ENCODE peak calls at places on chromosomes 1 and 21, in four cellular contexts. One of them, this sample, is unnamed.

GRCh38 chr1:98315309-98315708 is 346.2 kb upstream of the SNX7 start:
- DNase-seq in HCT116: no peak
- DNase-seq in SK-N-SH: no peak
- DNase-seq in HepG2: no peak
- DNase-seq in this sample: no peak

GRCh38 chr1:182971219-182971618 is 18.3 kb upstream of the SHCBP1L start:
- DNase-seq in HepG2: no peak
- DNase-seq in HCT116: no peak
- DNase-seq in SK-N-SH: no peak
- DNase-seq in this sample: no peak

GRCh38 chr1:66537718-66538117 is 3.8 kb downstream of the SGIP1 start:
- DNase-seq in SK-N-SH: no peak
- DNase-seq in HCT116: no peak
- DNase-seq in HepG2: no peak
- DNase-seq in this sample: no peak

GRCh38 chr1:32398401-32398800 is 4.2 kb upstream of the BSDC1 start:
- DNase-seq in HCT116: no peak
- DNase-seq in HepG2: no peak
- DNase-seq in SK-N-SH: no peak
- DNase-seq in this sample: no peak

GRCh38 chr1:192575499-192576189 is at the start of gene RGS1:
- DNase-seq in HepG2: no peak
- DNase-seq in SK-N-SH: no peak
- DNase-seq in HCT116: no peak
- DNase-seq in this sample: no peak

GRCh38 chr1:109089242-109090015 is 1.1 kb upstream of the TMEM167B start:
- DNase-seq in HepG2: peak
- DNase-seq in HCT116: peak
- DNase-seq in SK-N-SH: peak
- DNase-seq in this sample: peak

GRCh38 chr1:6426972-6427350 is 2.4 kb downstream of the ESPN start:
- DNase-seq in HCT116: no peak
- DNase-seq in SK-N-SH: no peak
- DNase-seq in HepG2: no peak
- DNase-seq in this sample: no peak

GRCh38 chr1:226814751-226815496 is 55.5 kb upstream of the PSEN2 start:
- DNase-seq in HCT116: peak
- DNase-seq in HepG2: no peak
- DNase-seq in SK-N-SH: no peak
- DNase-seq in this sample: no peak

GRCh38 chr1:180150982-180151381 is 3.7 kb upstream of the QSOX1 start:
- DNase-seq in HCT116: no peak
- DNase-seq in SK-N-SH: no peak
- DNase-seq in HepG2: no peak
- DNase-seq in this sample: no peak

GRCh38 chr21:37128069-37128468 is 55.0 kb downstream of the TTC3 start:
- DNase-seq in HCT116: no peak
- DNase-seq in SK-N-SH: no peak
- DNase-seq in HepG2: no peak
- DNase-seq in this sample: no peak

GRCh38 chr1:240385985-240386978 is 225.7 kb downstream of the GREM2 start:
- DNase-seq in HepG2: no peak
- DNase-seq in HCT116: no peak
- DNase-seq in SK-N-SH: no peak
- DNase-seq in this sample: no peak
- TF ChIP-seq ELF1 in HepG2: no peak
- TF ChIP-seq ELF1 in HCT116: no peak
- TF ChIP-seq ELF1 in SK-N-SH: no peak
- TF ChIP-seq ELF1 in this sample: no peak

GRCh38 chr1:54695764-54696163 is 19.9 kb upstream of the TTC4 start:
- DNase-seq in HepG2: no peak
- DNase-seq in HCT116: no peak
- DNase-seq in SK-N-SH: no peak
- DNase-seq in this sample: no peak

GRCh38 chr1:54696262-54696661 is 19.4 kb upstream of the TTC4 start:
- DNase-seq in HCT116: no peak
- DNase-seq in HepG2: no peak
- DNase-seq in SK-N-SH: no peak
- DNase-seq in this sample: no peak

GRCh38 chr1:54697896-54698295 is 17.8 kb upstream of the TTC4 start:
- DNase-seq in SK-N-SH: no peak
- DNase-seq in HCT116: no peak
- DNase-seq in HepG2: no peak
- DNase-seq in this sample: no peak

GRCh38 chr1:54699936-54700525 is 15.6 kb upstream of the TTC4 start:
- DNase-seq in HCT116: no peak
- DNase-seq in HepG2: no peak
- DNase-seq in SK-N-SH: no peak
- DNase-seq in this sample: no peak

GRCh38 chr1:54698346-54698745 is 17.3 kb upstream of the TTC4 start:
- DNase-seq in HepG2: no peak
- DNase-seq in HCT116: no peak
- DNase-seq in SK-N-SH: no peak
- DNase-seq in this sample: no peak
- TF ChIP-seq ELF1 in HepG2: no peak
- TF ChIP-seq ELF1 in HCT116: no peak
- TF ChIP-seq ELF1 in SK-N-SH: no peak
- TF ChIP-seq ELF1 in this sample: no peak

DNA sequence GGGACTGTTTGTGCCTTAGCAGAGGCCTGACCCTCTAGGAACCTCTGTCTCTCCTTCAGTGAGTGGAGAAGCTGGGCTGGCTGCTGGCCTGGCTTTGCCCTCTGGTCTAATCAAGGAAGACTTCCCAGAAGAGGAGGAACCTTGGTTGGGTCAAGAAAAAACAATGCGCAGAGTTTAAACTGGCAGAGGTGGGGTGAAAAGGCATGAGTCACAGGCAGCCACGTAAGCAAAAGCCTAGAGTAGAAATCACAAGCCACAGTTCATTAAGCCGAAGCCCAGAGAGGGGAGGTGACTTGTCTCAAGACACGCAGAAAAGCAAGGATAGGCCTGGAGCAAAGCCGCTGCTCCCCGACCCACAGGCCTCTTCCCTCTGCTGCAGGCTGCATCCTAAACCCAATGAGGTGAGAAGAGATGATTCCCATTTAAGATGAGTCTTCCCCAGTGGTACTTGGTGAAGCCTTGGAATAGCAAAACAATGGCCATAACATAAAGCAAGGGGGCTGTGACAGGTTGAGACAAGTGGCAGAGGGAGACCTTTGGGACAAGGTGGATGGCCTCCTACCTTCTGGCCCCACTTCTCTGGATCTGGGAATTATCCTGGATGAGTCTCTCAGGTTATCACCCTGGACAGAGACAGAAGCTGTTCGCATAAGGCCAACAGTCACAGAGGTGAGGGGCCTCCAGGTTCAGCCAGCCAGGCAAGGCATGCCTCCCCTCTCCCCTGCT is 7.7 kb downstream of the PDZK1IP1 start:
- DNase-seq in HCT116: no peak
- DNase-seq in SK-N-SH: no peak
- DNase-seq in HepG2: no peak
- DNase-seq in this sample: peak
- TF ChIP-seq ELF1 in HCT116: no peak
- TF ChIP-seq ELF1 in SK-N-SH: no peak
- TF ChIP-seq ELF1 in HepG2: no peak
- TF ChIP-seq ELF1 in this sample: no peak

GRCh38 chr1:208179303-208179702 is 64.9 kb downstream of the PLXNA2 start:
- DNase-seq in HepG2: no peak
- DNase-seq in SK-N-SH: peak
- DNase-seq in HCT116: no peak
- DNase-seq in this sample: peak
- TF ChIP-seq ELF1 in HepG2: no peak
- TF ChIP-seq ELF1 in SK-N-SH: no peak
- TF ChIP-seq ELF1 in HCT116: no peak
- TF ChIP-seq ELF1 in this sample: no peak

GRCh38 chr1:206812456-206812855 is 40.2 kb upstream of the IL10 start:
- DNase-seq in HepG2: no peak
- DNase-seq in HCT116: no peak
- DNase-seq in SK-N-SH: no peak
- DNase-seq in this sample: no peak

GRCh38 chr1:206809504-206810084 is 37.3 kb upstream of the IL10 start:
- DNase-seq in SK-N-SH: no peak
- DNase-seq in HepG2: peak
- DNase-seq in HCT116: peak
- DNase-seq in this sample: no peak

GRCh38 chr1:206816390-206817287 is 44.3 kb upstream of the IL10 start:
- DNase-seq in HCT116: no peak
- DNase-seq in SK-N-SH: no peak
- DNase-seq in HepG2: no peak
- DNase-seq in this sample: peak

GRCh38 chr1:206814716-206815341 is 42.5 kb upstream of the IL10 start:
- DNase-seq in SK-N-SH: peak
- DNase-seq in HCT116: no peak
- DNase-seq in HepG2: no peak
- DNase-seq in this sample: no peak
- TF ChIP-seq ELF1 in SK-N-SH: no peak
- TF ChIP-seq ELF1 in HCT116: no peak
- TF ChIP-seq ELF1 in HepG2: no peak
- TF ChIP-seq ELF1 in this sample: no peak

GRCh38 chr1:41240806-41241747 is 1.0 kb downstream of the SCMH1 start:
- DNase-seq in SK-N-SH: peak
- DNase-seq in HepG2: peak
- DNase-seq in HCT116: no peak
- DNase-seq in this sample: peak

GRCh38 chr1:41242645-41243171 is 602 bp upstream of the SCMH1 start:
- DNase-seq in SK-N-SH: no peak
- DNase-seq in HepG2: no peak
- DNase-seq in HCT116: no peak
- DNase-seq in this sample: no peak

GRCh38 chr1:41238311-41239094 is 3.6 kb downstream of the SCMH1 start:
- DNase-seq in SK-N-SH: no peak
- DNase-seq in HepG2: peak
- DNase-seq in HCT116: no peak
- DNase-seq in this sample: peak

GRCh38 chr1:41241748-41242644 is at the start of gene SCMH1:
- DNase-seq in SK-N-SH: peak
- DNase-seq in HepG2: no peak
- DNase-seq in HCT116: no peak
- DNase-seq in this sample: peak

GRCh38 chr1:41239988-41240610 is 2.0 kb downstream of the SCMH1 start:
- DNase-seq in SK-N-SH: no peak
- DNase-seq in HCT116: no peak
- DNase-seq in HepG2: peak
- DNase-seq in this sample: no peak
- TF ChIP-seq ELF1 in SK-N-SH: no peak
- TF ChIP-seq ELF1 in HCT116: no peak
- TF ChIP-seq ELF1 in HepG2: no peak
- TF ChIP-seq ELF1 in this sample: no peak